ENCODE peak calls at places on chromosomes 4 and X, in ten cellular contexts. One of them, this sample, is unnamed.

GRCh38 chr4:185874516-185875230 is 62.7 kb upstream of the SORBS2 start:
- DNase-seq in fibroblast of lung: peak
- DNase-seq in kidney: no peak
- DNase-seq in upper lobe of right lung: no peak
- DNase-seq in breast epithelium: no peak
- DNase-seq in astrocyte of the spinal cord: peak
- DNase-seq in CD8-positive, alpha-beta T cell: no peak
- DNase-seq in GM06990: no peak
- DNase-seq in naive thymus-derived CD4-positive, alpha-beta T cell: no peak
- DNase-seq in skeletal muscle cell: no peak
- DNase-seq in this sample: peak

GRCh38 chr4:169133932-169134331 is 123.9 kb upstream of the CBR4 start:
- DNase-seq in naive thymus-derived CD4-positive, alpha-beta T cell: no peak
- DNase-seq in fibroblast of lung: no peak
- DNase-seq in upper lobe of right lung: no peak
- DNase-seq in skeletal muscle cell: no peak
- DNase-seq in kidney: no peak
- DNase-seq in CD8-positive, alpha-beta T cell: no peak
- DNase-seq in GM06990: no peak
- DNase-seq in astrocyte of the spinal cord: no peak
- DNase-seq in breast epithelium: peak
- DNase-seq in this sample: no peak

GRCh38 chr4:25552580-25553271 is 102.9 kb upstream of the SLC34A2 start:
- DNase-seq in GM06990: no peak
- DNase-seq in CD8-positive, alpha-beta T cell: no peak
- DNase-seq in kidney: peak
- DNase-seq in naive thymus-derived CD4-positive, alpha-beta T cell: no peak
- DNase-seq in skeletal muscle cell: no peak
- DNase-seq in upper lobe of right lung: peak
- DNase-seq in breast epithelium: no peak
- DNase-seq in fibroblast of lung: no peak
- DNase-seq in astrocyte of the spinal cord: no peak
- DNase-seq in this sample: no peak

GRCh38 chrX:37786666-37787337 is 6.9 kb downstream of the CYBB start:
- DNase-seq in CD8-positive, alpha-beta T cell: no peak
- DNase-seq in fibroblast of lung: no peak
- DNase-seq in astrocyte of the spinal cord: no peak
- DNase-seq in upper lobe of right lung: no peak
- DNase-seq in skeletal muscle cell: no peak
- DNase-seq in naive thymus-derived CD4-positive, alpha-beta T cell: no peak
- DNase-seq in GM06990: peak
- DNase-seq in kidney: no peak
- DNase-seq in breast epithelium: no peak
- DNase-seq in this sample: no peak

GRCh38 chrX:11929476-11929875 is 171.4 kb downstream of the MSL3 start:
- DNase-seq in upper lobe of right lung: no peak
- DNase-seq in GM06990: no peak
- DNase-seq in kidney: no peak
- DNase-seq in astrocyte of the spinal cord: no peak
- DNase-seq in naive thymus-derived CD4-positive, alpha-beta T cell: no peak
- DNase-seq in fibroblast of lung: no peak
- DNase-seq in skeletal muscle cell: no peak
- DNase-seq in CD8-positive, alpha-beta T cell: no peak
- DNase-seq in breast epithelium: no peak
- DNase-seq in this sample: peak

GRCh38 chrX:12505127-12505526 is 286.1 kb upstream of the PRPS2 start:
- DNase-seq in astrocyte of the spinal cord: no peak
- DNase-seq in GM06990: no peak
- DNase-seq in breast epithelium: no peak
- DNase-seq in fibroblast of lung: no peak
- DNase-seq in upper lobe of right lung: no peak
- DNase-seq in CD8-positive, alpha-beta T cell: no peak
- DNase-seq in skeletal muscle cell: no peak
- DNase-seq in kidney: no peak
- DNase-seq in naive thymus-derived CD4-positive, alpha-beta T cell: no peak
- DNase-seq in this sample: no peak

GRCh38 chr4:39030726-39031125 is 1.5 kb downstream of the TMEM156 start:
- DNase-seq in GM06990: no peak
- DNase-seq in CD8-positive, alpha-beta T cell: no peak
- DNase-seq in kidney: no peak
- DNase-seq in breast epithelium: no peak
- DNase-seq in astrocyte of the spinal cord: no peak
- DNase-seq in fibroblast of lung: no peak
- DNase-seq in naive thymus-derived CD4-positive, alpha-beta T cell: no peak
- DNase-seq in upper lobe of right lung: no peak
- DNase-seq in skeletal muscle cell: no peak
- DNase-seq in this sample: peak

GRCh38 chr4:153409412-153409811 is 56.7 kb upstream of the TMEM131L start:
- DNase-seq in breast epithelium: no peak
- DNase-seq in naive thymus-derived CD4-positive, alpha-beta T cell: no peak
- DNase-seq in fibroblast of lung: peak
- DNase-seq in GM06990: no peak
- DNase-seq in skeletal muscle cell: no peak
- DNase-seq in upper lobe of right lung: no peak
- DNase-seq in astrocyte of the spinal cord: peak
- DNase-seq in CD8-positive, alpha-beta T cell: no peak
- DNase-seq in kidney: no peak
- DNase-seq in this sample: peak

GRCh38 chr4:13164783-13165371 is 319.3 kb downstream of the RAB28 start:
- DNase-seq in CD8-positive, alpha-beta T cell: no peak
- DNase-seq in upper lobe of right lung: no peak
- DNase-seq in breast epithelium: no peak
- DNase-seq in naive thymus-derived CD4-positive, alpha-beta T cell: no peak
- DNase-seq in astrocyte of the spinal cord: no peak
- DNase-seq in kidney: no peak
- DNase-seq in GM06990: no peak
- DNase-seq in skeletal muscle cell: no peak
- DNase-seq in fibroblast of lung: no peak
- DNase-seq in this sample: no peak

GRCh38 chr4:24671824-24672223 is 87.5 kb upstream of the DHX15 start:
- DNase-seq in fibroblast of lung: no peak
- DNase-seq in upper lobe of right lung: no peak
- DNase-seq in breast epithelium: no peak
- DNase-seq in naive thymus-derived CD4-positive, alpha-beta T cell: no peak
- DNase-seq in astrocyte of the spinal cord: no peak
- DNase-seq in CD8-positive, alpha-beta T cell: no peak
- DNase-seq in GM06990: no peak
- DNase-seq in skeletal muscle cell: no peak
- DNase-seq in kidney: no peak
- DNase-seq in this sample: no peak

GRCh38 chr4:161714022-161714751 is 449.6 kb downstream of the FSTL5 start:
- DNase-seq in GM06990: no peak
- DNase-seq in naive thymus-derived CD4-positive, alpha-beta T cell: no peak
- DNase-seq in breast epithelium: no peak
- DNase-seq in upper lobe of right lung: no peak
- DNase-seq in CD8-positive, alpha-beta T cell: no peak
- DNase-seq in kidney: no peak
- DNase-seq in fibroblast of lung: peak
- DNase-seq in astrocyte of the spinal cord: peak
- DNase-seq in skeletal muscle cell: peak
- DNase-seq in this sample: peak

GRCh38 chrX:72714471-72714916 is 388 bp upstream of the PHKA1 start:
- DNase-seq in breast epithelium: peak
- DNase-seq in GM06990: peak
- DNase-seq in astrocyte of the spinal cord: peak
- DNase-seq in upper lobe of right lung: peak
- DNase-seq in CD8-positive, alpha-beta T cell: no peak
- DNase-seq in kidney: peak
- DNase-seq in naive thymus-derived CD4-positive, alpha-beta T cell: no peak
- DNase-seq in skeletal muscle cell: peak
- DNase-seq in fibroblast of lung: peak
- DNase-seq in this sample: peak
- H3K4me3 ChIP-seq in breast epithelium: peak
- H3K4me3 ChIP-seq in GM06990: peak
- H3K4me3 ChIP-seq in astrocyte of the spinal cord: peak
- H3K4me3 ChIP-seq in upper lobe of right lung: peak
- H3K4me3 ChIP-seq in CD8-positive, alpha-beta T cell: peak
- H3K4me3 ChIP-seq in kidney: peak
- H3K4me3 ChIP-seq in naive thymus-derived CD4-positive, alpha-beta T cell: peak
- H3K4me3 ChIP-seq in skeletal muscle cell: peak
- H3K4me3 ChIP-seq in fibroblast of lung: peak
- H3K4me3 ChIP-seq in this sample: peak

GRCh38 chrX:18883961-18884765 is 99.8 kb downstream of the PHKA2 start:
- DNase-seq in CD8-positive, alpha-beta T cell: no peak
- DNase-seq in skeletal muscle cell: no peak
- DNase-seq in GM06990: no peak
- DNase-seq in kidney: no peak
- DNase-seq in naive thymus-derived CD4-positive, alpha-beta T cell: no peak
- DNase-seq in upper lobe of right lung: peak
- DNase-seq in astrocyte of the spinal cord: no peak
- DNase-seq in fibroblast of lung: no peak
- DNase-seq in breast epithelium: no peak
- DNase-seq in this sample: no peak

GRCh38 chrX:18883234-18883960 is 100.5 kb downstream of the PHKA2 start:
- DNase-seq in upper lobe of right lung: peak
- DNase-seq in astrocyte of the spinal cord: no peak
- DNase-seq in naive thymus-derived CD4-positive, alpha-beta T cell: no peak
- DNase-seq in fibroblast of lung: no peak
- DNase-seq in breast epithelium: no peak
- DNase-seq in GM06990: no peak
- DNase-seq in kidney: no peak
- DNase-seq in skeletal muscle cell: no peak
- DNase-seq in CD8-positive, alpha-beta T cell: no peak
- DNase-seq in this sample: no peak

GRCh38 chrX:18885317-18886004 is 98.5 kb downstream of the PHKA2 start:
- DNase-seq in naive thymus-derived CD4-positive, alpha-beta T cell: peak
- DNase-seq in fibroblast of lung: peak
- DNase-seq in kidney: no peak
- DNase-seq in astrocyte of the spinal cord: peak
- DNase-seq in upper lobe of right lung: no peak
- DNase-seq in skeletal muscle cell: no peak
- DNase-seq in breast epithelium: no peak
- DNase-seq in CD8-positive, alpha-beta T cell: peak
- DNase-seq in GM06990: no peak
- DNase-seq in this sample: peak

GRCh38 chrX:18886005-18886343 is 97.9 kb downstream of the PHKA2 start:
- DNase-seq in breast epithelium: no peak
- DNase-seq in upper lobe of right lung: no peak
- DNase-seq in astrocyte of the spinal cord: no peak
- DNase-seq in fibroblast of lung: no peak
- DNase-seq in CD8-positive, alpha-beta T cell: no peak
- DNase-seq in skeletal muscle cell: no peak
- DNase-seq in kidney: no peak
- DNase-seq in naive thymus-derived CD4-positive, alpha-beta T cell: no peak
- DNase-seq in GM06990: peak
- DNase-seq in this sample: no peak

GRCh38 chrX:18884916-18885315 is 99.0 kb downstream of the PHKA2 start:
- DNase-seq in upper lobe of right lung: no peak
- DNase-seq in naive thymus-derived CD4-positive, alpha-beta T cell: no peak
- DNase-seq in astrocyte of the spinal cord: no peak
- DNase-seq in kidney: no peak
- DNase-seq in breast epithelium: no peak
- DNase-seq in skeletal muscle cell: no peak
- DNase-seq in CD8-positive, alpha-beta T cell: no peak
- DNase-seq in fibroblast of lung: no peak
- DNase-seq in GM06990: no peak
- DNase-seq in this sample: no peak
- H3K4me3 ChIP-seq in upper lobe of right lung: no peak
- H3K4me3 ChIP-seq in naive thymus-derived CD4-positive, alpha-beta T cell: no peak
- H3K4me3 ChIP-seq in astrocyte of the spinal cord: no peak
- H3K4me3 ChIP-seq in kidney: no peak
- H3K4me3 ChIP-seq in breast epithelium: no peak
- H3K4me3 ChIP-seq in skeletal muscle cell: no peak
- H3K4me3 ChIP-seq in CD8-positive, alpha-beta T cell: no peak
- H3K4me3 ChIP-seq in fibroblast of lung: no peak
- H3K4me3 ChIP-seq in GM06990: no peak
- H3K4me3 ChIP-seq in this sample: no peak

DNA sequence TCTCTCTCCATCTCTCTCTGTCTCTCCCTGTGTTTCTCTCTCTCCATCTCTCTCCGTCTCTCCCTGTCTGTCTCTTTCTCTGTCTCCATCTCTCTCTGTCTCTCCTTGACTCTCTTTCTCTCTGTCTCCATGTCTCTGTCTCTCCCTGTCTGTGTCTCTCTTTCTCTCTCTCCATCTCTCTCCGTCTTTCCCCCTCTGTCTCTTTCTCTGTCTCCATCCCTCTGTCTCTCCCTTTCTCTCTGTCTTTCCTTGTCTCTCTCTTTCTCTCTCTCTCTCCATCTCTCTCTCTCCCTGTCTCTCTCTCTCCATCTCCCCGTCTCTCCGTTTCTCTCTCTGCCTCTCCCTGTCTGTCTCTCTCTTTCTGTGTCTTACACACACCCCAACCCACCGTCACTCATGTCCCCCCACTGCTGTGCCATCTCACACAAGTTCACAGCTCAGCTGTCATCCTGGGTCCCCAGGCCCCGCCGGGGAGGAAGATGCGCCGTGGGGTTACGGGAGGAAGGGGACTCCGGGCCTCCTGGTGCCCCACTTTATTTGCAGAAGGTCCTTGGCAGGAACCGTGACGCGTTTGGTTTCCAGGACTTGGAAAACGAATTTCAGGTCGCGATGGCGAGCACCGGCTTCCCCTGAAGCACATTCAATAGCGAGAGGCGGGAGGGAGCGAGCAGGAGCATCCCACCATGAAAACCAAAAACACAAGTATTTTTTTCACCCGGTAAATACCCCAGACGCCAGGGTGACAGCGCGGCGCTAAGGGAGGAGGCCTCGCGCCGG is 1.2 kb upstream of the SHOX start:
- DNase-seq in naive thymus-derived CD4-positive, alpha-beta T cell: no peak
- DNase-seq in astrocyte of the spinal cord: no peak
- DNase-seq in CD8-positive, alpha-beta T cell: no peak
- DNase-seq in kidney: no peak
- DNase-seq in skeletal muscle cell: no peak
- DNase-seq in upper lobe of right lung: no peak
- DNase-seq in breast epithelium: no peak
- DNase-seq in GM06990: no peak
- DNase-seq in fibroblast of lung: no peak
- DNase-seq in this sample: no peak
- H3K4me3 ChIP-seq in naive thymus-derived CD4-positive, alpha-beta T cell: no peak
- H3K4me3 ChIP-seq in astrocyte of the spinal cord: no peak
- H3K4me3 ChIP-seq in CD8-positive, alpha-beta T cell: no peak
- H3K4me3 ChIP-seq in kidney: no peak
- H3K4me3 ChIP-seq in skeletal muscle cell: peak
- H3K4me3 ChIP-seq in upper lobe of right lung: no peak
- H3K4me3 ChIP-seq in breast epithelium: no peak
- H3K4me3 ChIP-seq in GM06990: no peak
- H3K4me3 ChIP-seq in fibroblast of lung: no peak
- H3K4me3 ChIP-seq in this sample: no peak

DNA sequence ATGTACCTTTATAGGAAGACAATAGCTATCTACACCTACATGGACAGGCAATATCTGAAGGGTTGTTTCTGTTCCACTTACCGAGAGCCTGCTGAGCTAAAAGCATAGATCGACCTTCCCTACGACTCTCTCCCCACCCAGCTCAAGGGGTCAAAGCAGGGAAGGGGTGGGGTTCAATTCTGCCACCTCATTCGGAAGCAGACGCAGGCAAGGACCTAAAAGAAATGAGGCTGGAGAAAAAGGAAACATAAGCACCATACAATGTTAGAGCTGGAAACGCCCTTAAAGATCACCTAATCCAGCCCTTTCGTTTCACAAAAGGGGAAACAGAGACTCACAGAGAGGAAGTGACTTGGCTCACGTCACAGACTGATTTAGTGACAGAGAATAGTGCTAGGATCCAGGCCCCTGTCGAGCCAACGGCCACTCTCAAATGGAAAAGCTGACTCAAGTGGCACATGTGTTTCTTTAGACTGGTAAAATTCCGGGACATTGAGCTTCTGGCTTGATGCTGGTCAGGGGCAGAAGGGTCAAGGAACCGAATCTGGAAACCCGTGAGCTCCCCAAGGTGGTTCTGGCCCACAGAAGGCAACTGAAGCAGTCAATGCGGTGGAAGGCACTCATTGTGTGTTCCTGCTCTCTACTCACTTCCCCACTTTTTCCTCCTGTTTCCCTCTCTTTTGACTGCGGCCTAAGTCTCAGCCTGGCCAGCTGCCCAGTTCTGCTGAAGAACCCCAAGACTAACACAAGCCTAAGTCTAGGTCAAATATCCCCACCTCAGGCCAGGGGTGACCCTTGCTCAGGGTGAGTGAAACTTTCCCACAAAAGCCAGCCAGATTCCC is 7.5 kb downstream of the SEPTIN6 start:
- DNase-seq in upper lobe of right lung: peak
- DNase-seq in astrocyte of the spinal cord: no peak
- DNase-seq in GM06990: peak
- DNase-seq in naive thymus-derived CD4-positive, alpha-beta T cell: peak
- DNase-seq in fibroblast of lung: no peak
- DNase-seq in breast epithelium: no peak
- DNase-seq in kidney: peak
- DNase-seq in skeletal muscle cell: no peak
- DNase-seq in CD8-positive, alpha-beta T cell: no peak
- DNase-seq in this sample: no peak
- H3K4me3 ChIP-seq in upper lobe of right lung: no peak
- H3K4me3 ChIP-seq in astrocyte of the spinal cord: no peak
- H3K4me3 ChIP-seq in GM06990: peak
- H3K4me3 ChIP-seq in naive thymus-derived CD4-positive, alpha-beta T cell: peak
- H3K4me3 ChIP-seq in fibroblast of lung: no peak
- H3K4me3 ChIP-seq in breast epithelium: no peak
- H3K4me3 ChIP-seq in kidney: no peak
- H3K4me3 ChIP-seq in skeletal muscle cell: no peak
- H3K4me3 ChIP-seq in CD8-positive, alpha-beta T cell: peak
- H3K4me3 ChIP-seq in this sample: no peak

This sample was measured in fibroblast of pulmonary artery.